ENCODE peak calls at places on chromosomes 2 and 18, in seven cellular contexts. G is iris pigment epithelial cell, U is Right ventricle myocardium superior, C is IMR-90, F is EL, H is germinal center, R is hypothalamus. S is an unnamed sample.

GRCh38 chr2:145818890-145819504 is 1299.1 kb upstream of the ZEB2 start:
- DNase-seq in H (no peak), U (no peak), C (no peak), F (no peak), R (no peak), G (no peak), S (no peak)

GRCh38 chr2:173414823-173415322 is 60.2 kb downstream of the CDCA7 start:
- DNase-seq in G (peak), U (no peak), C (peak), R (no peak), H (no peak), F (peak), S (peak)

GRCh38 chr2:233130024-233130423 is 69.9 kb downstream of the INPP5D start:
- DNase-seq in F (no peak), U (no peak), R (no peak), G (no peak), H (no peak), C (no peak), S (no peak)

GRCh38 chr18:72652990-72653593 is 109.0 kb upstream of the CBLN2 start:
- DNase-seq in H (no peak), R (no peak), G (peak), U (no peak), C (no peak), F (peak), S (peak)

GRCh38 chr2:53088062-53088461 is 679.5 kb upstream of the CHAC2 start:
- DNase-seq in G (no peak), F (peak), R (no peak), C (no peak), H (no peak), U (no peak), S (no peak)

GRCh38 chr2:74024216-74024615 is 39.5 kb downstream of the TET3 start:
- DNase-seq in F (no peak), R (no peak), H (no peak), G (no peak), U (no peak), C (no peak), S (no peak)

GRCh38 chr2:46812381-46813024 is 103.1 kb downstream of the MCFD2 start:
- DNase-seq in H (no peak), R (no peak), U (peak), F (peak), C (peak), G (peak), S (peak)

GRCh38 chr2:170005702-170006101 is 172.2 kb upstream of the MYO3B start:
- DNase-seq in R (no peak), G (no peak), U (no peak), F (no peak), H (no peak), C (no peak), S (peak)

GRCh38 chr2:205700331-205701132 is 18.2 kb downstream of the NRP2 start:
- DNase-seq in U (no peak), R (no peak), C (peak), H (no peak), G (peak), F (peak), S (no peak)

GRCh38 chr18:35923939-35924338 is 48.5 kb upstream of the RMP24 start:
- DNase-seq in H (no peak), R (no peak), C (no peak), U (no peak), G (no peak), F (no peak), S (no peak)

GRCh38 chr2:36886664-36887063 is 79.7 kb downstream of the STRN start:
- DNase-seq in R (no peak), F (peak), U (no peak), H (no peak), C (peak), G (no peak), S (no peak)

GRCh38 chr18:77065221-77065981 is 67.2 kb downstream of the MBP start:
- DNase-seq in G (peak), U (peak), H (no peak), F (peak), R (no peak), C (peak), S (no peak)

GRCh38 chr18:50281972-50282520 is 723 bp upstream of the MBD1 start:
- DNase-seq in R (no peak), U (peak), H (no peak), G (no peak), C (no peak), F (no peak), S (no peak)

GRCh38 chr18:11998182-11998581 is 16.9 kb downstream of the IMPA2 start:
- DNase-seq in H (no peak), R (no peak), G (no peak), U (peak), F (no peak), C (no peak), S (no peak)

GRCh38 chr2:64210816-64211215 is 66.6 kb upstream of the PELI1 start:
- DNase-seq in H (no peak), R (no peak), G (no peak), C (no peak), U (no peak), F (no peak), S (no peak)

GRCh38 chr2:145599761-145600160 is 1079.8 kb upstream of the ZEB2 start:
- DNase-seq in F (no peak), C (peak), H (no peak), G (peak), U (no peak), R (no peak), S (no peak)

GRCh38 chr18:51153659-51154371 is 43.7 kb downstream of the MEX3C start:
- DNase-seq in R (no peak), F (no peak), C (no peak), H (peak), U (no peak), G (no peak), S (no peak)

GRCh38 chr18:74353169-74353775 is 37.6 kb downstream of the C18orf63 start:
- DNase-seq in U (peak), H (peak), C (peak), F (peak), R (peak), G (peak), S (peak)

GRCh38 chr2:15531095-15531854 is 29.9 kb downstream of the NBAS start:
- DNase-seq in G (no peak), F (no peak), U (no peak), C (no peak), R (no peak), H (no peak), S (no peak)

GRCh38 chr2:148531175-148532048 is 113.1 kb upstream of the EPC2 start:
- DNase-seq in U (no peak), G (no peak), C (no peak), H (no peak), F (no peak), R (no peak), S (no peak)

GRCh38 chr2:85790499-85790898 is 36.7 kb downstream of the ATOH8 start:
- DNase-seq in R (no peak), C (no peak), H (no peak), G (no peak), U (no peak), F (no peak), S (no peak)

GRCh38 chr18:59822612-59823275 is 77.1 kb upstream of the PMAIP1 start:
- DNase-seq in R (no peak), F (peak), C (no peak), U (no peak), G (no peak), H (no peak), S (no peak)

GRCh38 chr2:212619954-212620353 is 81.4 kb upstream of the ERBB4 start:
- DNase-seq in F (peak), U (no peak), H (no peak), C (peak), G (peak), R (no peak), S (no peak)